ENCODE peak calls at places on chromosomes 1 and 21, in five cellular contexts. One of them, this sample, is unnamed.

GRCh38 chr1:59631561-59631960 is 183.2 kb upstream of the HOOK1 start:
- DNase-seq in NCI-H774: no peak
- DNase-seq in hypothalamus: no peak
- DNase-seq in CD4-positive, CD25-positive, alpha-beta regulatory T cell: no peak
- DNase-seq in right atrium auricular region: no peak
- DNase-seq in this sample: no peak

GRCh38 chr21:45990049-45990711 is 8.6 kb downstream of the COL6A1 start:
- DNase-seq in hypothalamus: no peak
- DNase-seq in right atrium auricular region: peak
- DNase-seq in NCI-H774: no peak
- DNase-seq in CD4-positive, CD25-positive, alpha-beta regulatory T cell: no peak
- DNase-seq in this sample: no peak

GRCh38 chr1:81702903-81703302 is 97.8 kb upstream of the ADGRL2 start:
- DNase-seq in CD4-positive, CD25-positive, alpha-beta regulatory T cell: no peak
- DNase-seq in right atrium auricular region: no peak
- DNase-seq in NCI-H774: no peak
- DNase-seq in hypothalamus: no peak
- DNase-seq in this sample: no peak

GRCh38 chr1:35855016-35855700 is 27.9 kb upstream of the AGO1 start:
- DNase-seq in hypothalamus: no peak
- DNase-seq in CD4-positive, CD25-positive, alpha-beta regulatory T cell: no peak
- DNase-seq in right atrium auricular region: no peak
- DNase-seq in NCI-H774: peak
- DNase-seq in this sample: no peak

GRCh38 chr1:7418442-7419080 is 352.5 kb upstream of the VAMP3 start:
- DNase-seq in right atrium auricular region: peak
- DNase-seq in hypothalamus: no peak
- DNase-seq in NCI-H774: no peak
- DNase-seq in CD4-positive, CD25-positive, alpha-beta regulatory T cell: no peak
- DNase-seq in this sample: peak

GRCh38 chr1:244010191-244010590 is 40.9 kb upstream of the ZBTB18 start:
- DNase-seq in NCI-H774: no peak
- DNase-seq in CD4-positive, CD25-positive, alpha-beta regulatory T cell: peak
- DNase-seq in hypothalamus: no peak
- DNase-seq in right atrium auricular region: no peak
- DNase-seq in this sample: no peak

GRCh38 chr1:167095368-167095767 is 1.5 kb downstream of the STYXL2 start:
- DNase-seq in CD4-positive, CD25-positive, alpha-beta regulatory T cell: no peak
- DNase-seq in hypothalamus: no peak
- DNase-seq in NCI-H774: no peak
- DNase-seq in right atrium auricular region: no peak
- DNase-seq in this sample: no peak

GRCh38 chr1:207886227-207886626 is 24.7 kb downstream of the CD34 start:
- DNase-seq in right atrium auricular region: no peak
- DNase-seq in CD4-positive, CD25-positive, alpha-beta regulatory T cell: no peak
- DNase-seq in NCI-H774: no peak
- DNase-seq in hypothalamus: no peak
- DNase-seq in this sample: no peak

GRCh38 chr21:37153935-37154350 is 80.9 kb downstream of the TTC3 start:
- DNase-seq in right atrium auricular region: no peak
- DNase-seq in NCI-H774: no peak
- DNase-seq in hypothalamus: no peak
- DNase-seq in CD4-positive, CD25-positive, alpha-beta regulatory T cell: no peak
- DNase-seq in this sample: no peak

GRCh38 chr21:39400173-39400572 is 45.4 kb downstream of the LCA5L start:
- DNase-seq in right atrium auricular region: no peak
- DNase-seq in hypothalamus: no peak
- DNase-seq in NCI-H774: no peak
- DNase-seq in CD4-positive, CD25-positive, alpha-beta regulatory T cell: no peak
- DNase-seq in this sample: no peak

GRCh38 chr1:983736-984475 is 2.0 kb upstream of the PERM1 start:
- DNase-seq in CD4-positive, CD25-positive, alpha-beta regulatory T cell: peak
- DNase-seq in right atrium auricular region: no peak
- DNase-seq in hypothalamus: peak
- DNase-seq in NCI-H774: no peak
- DNase-seq in this sample: no peak

GRCh38 chr1:221392453-221392852 is 349.4 kb downstream of the DUSP10 start:
- DNase-seq in NCI-H774: no peak
- DNase-seq in CD4-positive, CD25-positive, alpha-beta regulatory T cell: no peak
- DNase-seq in hypothalamus: no peak
- DNase-seq in right atrium auricular region: peak
- DNase-seq in this sample: no peak

GRCh38 chr1:229869225-229869624 is 197.8 kb upstream of the GALNT2 start:
- DNase-seq in CD4-positive, CD25-positive, alpha-beta regulatory T cell: no peak
- DNase-seq in right atrium auricular region: no peak
- DNase-seq in NCI-H774: no peak
- DNase-seq in hypothalamus: no peak
- DNase-seq in this sample: no peak

GRCh38 chr21:28089599-28090421 is 902.9 kb downstream of the LTN1 start:
- DNase-seq in hypothalamus: no peak
- DNase-seq in right atrium auricular region: no peak
- DNase-seq in CD4-positive, CD25-positive, alpha-beta regulatory T cell: no peak
- DNase-seq in NCI-H774: no peak
- DNase-seq in this sample: no peak